ENCODE peak calls at places on chromosomes 16 and 17, in ten cellular contexts. One of them, this sample, is unnamed.

GRCh38 chr16:17313085-17313611 is 157.6 kb downstream of the XYLT1 start:
- DNase-seq in GM12878: no peak
- DNase-seq in esophagus muscularis mucosa: no peak
- DNase-seq in H1: no peak
- DNase-seq in upper lobe of left lung: no peak
- DNase-seq in transverse colon: peak
- DNase-seq in stomach: no peak
- DNase-seq in SK-N-SH: peak
- DNase-seq in HCT116: no peak
- DNase-seq in GM23338: no peak
- DNase-seq in this sample: no peak

GRCh38 chr16:48613061-48613957 is 3.3 kb upstream of the N4BP1 start:
- DNase-seq in GM12878: no peak
- DNase-seq in esophagus muscularis mucosa: no peak
- DNase-seq in H1: no peak
- DNase-seq in upper lobe of left lung: no peak
- DNase-seq in transverse colon: peak
- DNase-seq in stomach: peak
- DNase-seq in SK-N-SH: no peak
- DNase-seq in HCT116: no peak
- DNase-seq in GM23338: peak
- DNase-seq in this sample: no peak

GRCh38 chr16:11627822-11628457 is 40.3 kb upstream of the SNN start:
- DNase-seq in GM12878: no peak
- DNase-seq in esophagus muscularis mucosa: no peak
- DNase-seq in H1: no peak
- DNase-seq in upper lobe of left lung: no peak
- DNase-seq in transverse colon: no peak
- DNase-seq in stomach: peak
- DNase-seq in SK-N-SH: no peak
- DNase-seq in HCT116: peak
- DNase-seq in GM23338: no peak
- DNase-seq in this sample: no peak

GRCh38 chr17:51701501-51701900 is 441.2 kb downstream of the UTP18 start:
- DNase-seq in GM12878: no peak
- DNase-seq in esophagus muscularis mucosa: no peak
- DNase-seq in H1: no peak
- DNase-seq in upper lobe of left lung: no peak
- DNase-seq in transverse colon: no peak
- DNase-seq in stomach: no peak
- DNase-seq in SK-N-SH: no peak
- DNase-seq in HCT116: no peak
- DNase-seq in GM23338: no peak
- DNase-seq in this sample: no peak

GRCh38 chr16:20517149-20517548 is 59.0 kb downstream of the ACSM2B start:
- DNase-seq in GM12878: no peak
- DNase-seq in esophagus muscularis mucosa: no peak
- DNase-seq in H1: no peak
- DNase-seq in upper lobe of left lung: no peak
- DNase-seq in transverse colon: no peak
- DNase-seq in stomach: no peak
- DNase-seq in SK-N-SH: no peak
- DNase-seq in HCT116: no peak
- DNase-seq in GM23338: no peak
- DNase-seq in this sample: no peak

GRCh38 chr16:80150978-80151705 is 389.7 kb upstream of the DYNLRB2 start:
- DNase-seq in GM12878: no peak
- DNase-seq in esophagus muscularis mucosa: no peak
- DNase-seq in H1: no peak
- DNase-seq in upper lobe of left lung: no peak
- DNase-seq in transverse colon: no peak
- DNase-seq in stomach: no peak
- DNase-seq in SK-N-SH: no peak
- DNase-seq in HCT116: no peak
- DNase-seq in GM23338: no peak
- DNase-seq in this sample: no peak

GRCh38 chr17:30524847-30525246 is 47.6 kb downstream of the GOSR1 start:
- DNase-seq in GM12878: no peak
- DNase-seq in esophagus muscularis mucosa: no peak
- DNase-seq in H1: no peak
- DNase-seq in upper lobe of left lung: no peak
- DNase-seq in transverse colon: no peak
- DNase-seq in stomach: no peak
- DNase-seq in SK-N-SH: no peak
- DNase-seq in HCT116: no peak
- DNase-seq in GM23338: no peak
- DNase-seq in this sample: no peak

GRCh38 chr17:77555741-77556291 is 402.7 kb upstream of the TNRC6C start:
- DNase-seq in GM12878: no peak
- DNase-seq in esophagus muscularis mucosa: no peak
- DNase-seq in H1: no peak
- DNase-seq in upper lobe of left lung: no peak
- DNase-seq in transverse colon: peak
- DNase-seq in stomach: no peak
- DNase-seq in SK-N-SH: peak
- DNase-seq in HCT116: no peak
- DNase-seq in GM23338: no peak
- DNase-seq in this sample: no peak

GRCh38 chr16:81729451-81729850 is 49.6 kb upstream of the PLCG2 start:
- DNase-seq in GM12878: no peak
- DNase-seq in esophagus muscularis mucosa: no peak
- DNase-seq in H1: peak
- DNase-seq in upper lobe of left lung: no peak
- DNase-seq in transverse colon: no peak
- DNase-seq in stomach: no peak
- DNase-seq in SK-N-SH: no peak
- DNase-seq in HCT116: peak
- DNase-seq in GM23338: peak
- DNase-seq in this sample: no peak

GRCh38 chr16:74718140-74718539 is 17.5 kb upstream of the MLKL start:
- DNase-seq in GM12878: no peak
- DNase-seq in esophagus muscularis mucosa: no peak
- DNase-seq in H1: no peak
- DNase-seq in upper lobe of left lung: no peak
- DNase-seq in transverse colon: no peak
- DNase-seq in stomach: no peak
- DNase-seq in SK-N-SH: no peak
- DNase-seq in HCT116: no peak
- DNase-seq in GM23338: no peak
- DNase-seq in this sample: no peak

GRCh38 chr17:33949100-33949499 is 306.0 kb upstream of the CCL2 start:
- DNase-seq in GM12878: no peak
- DNase-seq in esophagus muscularis mucosa: no peak
- DNase-seq in H1: peak
- DNase-seq in upper lobe of left lung: no peak
- DNase-seq in transverse colon: no peak
- DNase-seq in stomach: no peak
- DNase-seq in SK-N-SH: peak
- DNase-seq in HCT116: no peak
- DNase-seq in GM23338: peak
- DNase-seq in this sample: no peak

GRCh38 chr16:88784074-88784855 is 755 bp downstream of the PIEZO1 start:
- DNase-seq in GM12878: no peak
- DNase-seq in esophagus muscularis mucosa: no peak
- DNase-seq in H1: peak
- DNase-seq in upper lobe of left lung: peak
- DNase-seq in transverse colon: peak
- DNase-seq in stomach: peak
- DNase-seq in SK-N-SH: peak
- DNase-seq in HCT116: no peak
- DNase-seq in GM23338: peak
- DNase-seq in this sample: peak

GRCh38 chr17:50035421-50035879 is 20.5 kb upstream of the ITGA3 start:
- DNase-seq in GM12878: no peak
- DNase-seq in esophagus muscularis mucosa: no peak
- DNase-seq in H1: no peak
- DNase-seq in upper lobe of left lung: no peak
- DNase-seq in transverse colon: no peak
- DNase-seq in stomach: no peak
- DNase-seq in SK-N-SH: peak
- DNase-seq in HCT116: no peak
- DNase-seq in GM23338: no peak
- DNase-seq in this sample: peak

GRCh38 chr16:27633221-27633620 is 83.3 kb downstream of the KATNIP start:
- DNase-seq in GM12878: no peak
- DNase-seq in esophagus muscularis mucosa: no peak
- DNase-seq in H1: no peak
- DNase-seq in upper lobe of left lung: no peak
- DNase-seq in transverse colon: no peak
- DNase-seq in stomach: no peak
- DNase-seq in SK-N-SH: no peak
- DNase-seq in HCT116: no peak
- DNase-seq in GM23338: no peak
- DNase-seq in this sample: no peak

GRCh38 chr17:73444021-73444420 is 132.2 kb upstream of the CDC42EP4 start:
- DNase-seq in GM12878: no peak
- DNase-seq in esophagus muscularis mucosa: no peak
- DNase-seq in H1: no peak
- DNase-seq in upper lobe of left lung: no peak
- DNase-seq in transverse colon: no peak
- DNase-seq in stomach: no peak
- DNase-seq in SK-N-SH: no peak
- DNase-seq in HCT116: no peak
- DNase-seq in GM23338: no peak
- DNase-seq in this sample: no peak

GRCh38 chr17:77958716-77959215 is 263 bp downstream of the TNRC6C start:
- DNase-seq in GM12878: no peak
- DNase-seq in esophagus muscularis mucosa: no peak
- DNase-seq in H1: no peak
- DNase-seq in upper lobe of left lung: no peak
- DNase-seq in transverse colon: no peak
- DNase-seq in stomach: no peak
- DNase-seq in SK-N-SH: no peak
- DNase-seq in HCT116: no peak
- DNase-seq in GM23338: no peak
- DNase-seq in this sample: no peak

GRCh38 chr17:12407495-12407894 is 258.2 kb upstream of the MYOCD start:
- DNase-seq in GM12878: no peak
- DNase-seq in esophagus muscularis mucosa: no peak
- DNase-seq in H1: no peak
- DNase-seq in upper lobe of left lung: no peak
- DNase-seq in transverse colon: no peak
- DNase-seq in stomach: no peak
- DNase-seq in SK-N-SH: no peak
- DNase-seq in HCT116: no peak
- DNase-seq in GM23338: no peak
- DNase-seq in this sample: no peak

GRCh38 chr17:8658800-8659199 is 28.3 kb upstream of the MYH10 start:
- DNase-seq in GM12878: no peak
- DNase-seq in esophagus muscularis mucosa: no peak
- DNase-seq in H1: no peak
- DNase-seq in upper lobe of left lung: no peak
- DNase-seq in transverse colon: no peak
- DNase-seq in stomach: no peak
- DNase-seq in SK-N-SH: no peak
- DNase-seq in HCT116: no peak
- DNase-seq in GM23338: no peak
- DNase-seq in this sample: no peak

GRCh38 chr17:17229416-17230098 is 7.4 kb downstream of the FLCN start:
- DNase-seq in GM12878: no peak
- DNase-seq in esophagus muscularis mucosa: no peak
- DNase-seq in H1: no peak
- DNase-seq in upper lobe of left lung: no peak
- DNase-seq in transverse colon: no peak
- DNase-seq in stomach: no peak
- DNase-seq in SK-N-SH: no peak
- DNase-seq in HCT116: no peak
- DNase-seq in GM23338: no peak
- DNase-seq in this sample: no peak
- H3K27ac ChIP-seq in GM12878: no peak
- H3K27ac ChIP-seq in esophagus muscularis mucosa: no peak
- H3K27ac ChIP-seq in H1: no peak
- H3K27ac ChIP-seq in upper lobe of left lung: no peak
- H3K27ac ChIP-seq in transverse colon: no peak
- H3K27ac ChIP-seq in stomach: no peak
- H3K27ac ChIP-seq in SK-N-SH: no peak
- H3K27ac ChIP-seq in HCT116: no peak
- H3K27ac ChIP-seq in GM23338: no peak
- H3K27ac ChIP-seq in this sample: no peak

DNA sequence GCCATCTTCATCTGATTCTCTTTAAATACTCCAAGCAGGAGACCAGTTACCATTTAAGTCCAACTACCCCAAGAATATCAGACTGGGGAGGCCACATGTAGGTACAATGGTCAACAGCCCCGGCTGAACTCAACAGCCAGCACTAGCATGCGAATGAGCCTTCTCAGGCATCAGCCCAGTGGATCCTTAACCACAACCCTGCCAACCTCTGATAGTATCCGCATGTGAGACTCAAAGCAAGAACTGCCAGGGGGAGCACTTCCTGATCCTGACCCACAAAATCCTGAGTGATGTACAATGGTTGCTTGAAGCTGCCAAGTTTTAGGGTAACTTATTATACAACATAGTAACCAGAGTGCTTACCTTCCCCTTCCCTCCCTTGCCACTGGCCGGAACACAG is 4.0 kb downstream of the PYY start:
- DNase-seq in GM12878: no peak
- DNase-seq in esophagus muscularis mucosa: no peak
- DNase-seq in H1: no peak
- DNase-seq in upper lobe of left lung: no peak
- DNase-seq in transverse colon: no peak
- DNase-seq in stomach: no peak
- DNase-seq in SK-N-SH: no peak
- DNase-seq in HCT116: no peak
- DNase-seq in GM23338: no peak
- DNase-seq in this sample: no peak
- TF ChIP-seq CTCF in GM12878: no peak
- TF ChIP-seq CTCF in esophagus muscularis mucosa: no peak
- TF ChIP-seq CTCF in H1: peak
- TF ChIP-seq CTCF in upper lobe of left lung: no peak
- TF ChIP-seq CTCF in transverse colon: no peak
- TF ChIP-seq CTCF in stomach: no peak
- TF ChIP-seq CTCF in SK-N-SH: peak
- TF ChIP-seq CTCF in HCT116: no peak
- TF ChIP-seq CTCF in GM23338: no peak
- TF ChIP-seq CTCF in this sample: no peak

GRCh38 chr17:70047619-70048018 is 27.4 kb upstream of the KCNJ16 start:
- DNase-seq in GM12878: no peak
- DNase-seq in esophagus muscularis mucosa: no peak
- DNase-seq in H1: no peak
- DNase-seq in upper lobe of left lung: no peak
- DNase-seq in transverse colon: no peak
- DNase-seq in stomach: no peak
- DNase-seq in SK-N-SH: no peak
- DNase-seq in HCT116: no peak
- DNase-seq in GM23338: no peak
- DNase-seq in this sample: no peak
- TF ChIP-seq POLR2AphosphoS5 in GM12878: no peak
- TF ChIP-seq POLR2AphosphoS5 in esophagus muscularis mucosa: no peak
- TF ChIP-seq POLR2AphosphoS5 in H1: no peak
- TF ChIP-seq POLR2AphosphoS5 in upper lobe of left lung: no peak
- TF ChIP-seq POLR2AphosphoS5 in transverse colon: no peak
- TF ChIP-seq POLR2AphosphoS5 in stomach: no peak
- TF ChIP-seq POLR2AphosphoS5 in SK-N-SH: no peak
- TF ChIP-seq POLR2AphosphoS5 in HCT116: no peak
- TF ChIP-seq POLR2AphosphoS5 in GM23338: no peak
- TF ChIP-seq POLR2AphosphoS5 in this sample: peak

DNA sequence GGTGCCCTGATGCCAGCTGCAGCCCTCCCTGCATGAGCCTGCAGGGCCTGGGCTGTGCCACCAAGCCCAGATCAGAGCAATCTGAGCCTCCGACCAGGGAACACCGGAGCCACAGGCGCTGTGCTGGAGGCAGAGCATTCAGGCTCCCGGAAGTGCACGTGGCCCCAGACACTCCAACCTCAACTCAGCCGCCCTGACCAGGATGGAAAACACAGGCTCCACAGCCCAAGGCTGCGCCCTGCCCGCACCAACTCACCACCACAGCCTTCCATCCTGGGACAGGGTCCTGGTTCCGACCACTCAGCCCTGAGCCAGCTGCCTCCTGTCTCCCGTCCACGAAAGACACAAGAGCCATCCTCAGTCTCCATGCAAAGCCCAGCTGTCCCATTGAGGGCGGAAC is 18.5 kb downstream of the LMF1 start:
- DNase-seq in GM12878: no peak
- DNase-seq in esophagus muscularis mucosa: no peak
- DNase-seq in H1: no peak
- DNase-seq in upper lobe of left lung: no peak
- DNase-seq in transverse colon: no peak
- DNase-seq in stomach: no peak
- DNase-seq in SK-N-SH: no peak
- DNase-seq in HCT116: no peak
- DNase-seq in GM23338: no peak
- DNase-seq in this sample: no peak
- H3K27ac ChIP-seq in GM12878: no peak
- H3K27ac ChIP-seq in esophagus muscularis mucosa: no peak
- H3K27ac ChIP-seq in H1: no peak
- H3K27ac ChIP-seq in upper lobe of left lung: no peak
- H3K27ac ChIP-seq in transverse colon: no peak
- H3K27ac ChIP-seq in stomach: no peak
- H3K27ac ChIP-seq in SK-N-SH: no peak
- H3K27ac ChIP-seq in HCT116: no peak
- H3K27ac ChIP-seq in GM23338: no peak
- H3K27ac ChIP-seq in this sample: no peak